ENCODE peak calls at places on chromosomes 2 and 18, in seven cellular contexts. N is colonic mucosa; Y is esophagus squamous epithelium; K is adrenal gland; P is thyroid gland; H is OCI-LY7; Z is CD8-positive, alpha-beta T cell. M is an unnamed sample. For H3K4me1, the result is how much of the 10 kb centered on the place peaks cover.

GRCh38 chr2:241729868-241730267 is 4.6 kb upstream of the D2HGDH start:
- DNase-seq in N (no peak), Y (no peak), K (no peak), P (no peak), H (no peak), Z (no peak), M (no peak)

GRCh38 chr18:10401489-10401888 is 52.9 kb upstream of the APCDD1 start:
- DNase-seq in N (no peak), Y (no peak), K (no peak), P (no peak), H (no peak), Z (no peak), M (no peak)

GRCh38 chr18:6857305-6857704 is 127.8 kb downstream of the ARHGAP28 start:
- DNase-seq in N (no peak), Y (no peak), K (no peak), P (no peak), H (no peak), Z (no peak), M (no peak)

GRCh38 chr2:183349046-183349445 is 224.8 kb downstream of the NUP35 start:
- DNase-seq in N (no peak), Y (no peak), K (no peak), P (no peak), H (peak), Z (no peak), M (no peak)

GRCh38 chr18:60966876-60967275 is 366.4 kb upstream of the CDH20 start:
- DNase-seq in N (no peak), Y (no peak), K (no peak), P (no peak), H (no peak), Z (no peak), M (no peak)

GRCh38 chr2:6184532-6185302 is 492.5 kb downstream of the SOX11 start:
- DNase-seq in N (no peak), Y (no peak), K (no peak), P (peak), H (no peak), Z (no peak), M (no peak)

GRCh38 chr2:14756981-14757657 is 124.6 kb downstream of the LRATD1 start:
- DNase-seq in N (no peak), Y (no peak), K (no peak), P (no peak), H (no peak), Z (no peak), M (no peak)

GRCh38 chr2:196239622-196240587 is 68.5 kb upstream of the STK17B start:
- DNase-seq in N (peak), Y (peak), K (peak), P (peak), H (peak), Z (peak), M (peak)

GRCh38 chr2:14700753-14701152 is 68.2 kb downstream of the LRATD1 start:
- DNase-seq in N (no peak), Y (no peak), K (no peak), P (no peak), H (no peak), Z (no peak), M (no peak)

GRCh38 chr2:220078439-220078838 is 451.0 kb downstream of the SLC4A3 start:
- DNase-seq in N (no peak), Y (no peak), K (no peak), P (peak), H (no peak), Z (no peak), M (no peak)

GRCh38 chr2:64862623-64863022 is 126.6 kb upstream of the SLC1A4 start:
- DNase-seq in N (no peak), Y (no peak), K (no peak), P (no peak), H (no peak), Z (no peak), M (no peak)

GRCh38 chr2:217331577-217332139 is 471.8 kb upstream of the TNP1 start:
- DNase-seq in N (no peak), Y (no peak), K (no peak), P (peak), H (no peak), Z (no peak), M (no peak)

GRCh38 chr2:232487385-232488096 is at the start of gene ECEL1:
- DNase-seq in N (no peak), Y (no peak), K (no peak), P (peak), H (no peak), Z (no peak), M (no peak)

GRCh38 chr2:238055841-238056240 is 5.0 kb upstream of the SCLY start:
- DNase-seq in N (no peak), Y (no peak), K (peak), P (no peak), H (no peak), Z (no peak), M (no peak)

GRCh38 chr2:168056242-168056641 is 191.2 kb downstream of the STK39 start:
- DNase-seq in N (peak), Y (no peak), K (no peak), P (no peak), H (no peak), Z (no peak), M (peak)

GRCh38 chr2:239222346-239223028 is 178.3 kb downstream of the HDAC4 start:
- DNase-seq in N (no peak), Y (no peak), K (peak), P (no peak), H (no peak), Z (no peak), M (no peak)

GRCh38 chr2:239223330-239224248 is 177.2 kb downstream of the HDAC4 start:
- DNase-seq in N (peak), Y (no peak), K (peak), P (peak), H (no peak), Z (no peak), M (peak)

GRCh38 chr2:239220976-239221375 is 179.8 kb downstream of the HDAC4 start:
- DNase-seq in N (no peak), Y (no peak), K (peak), P (no peak), H (no peak), Z (no peak), M (no peak)

GRCh38 chr2:239224249-239224605 is 176.6 kb downstream of the HDAC4 start:
- DNase-seq in N (no peak), Y (no peak), K (peak), P (no peak), H (no peak), Z (no peak), M (no peak)

DNA sequence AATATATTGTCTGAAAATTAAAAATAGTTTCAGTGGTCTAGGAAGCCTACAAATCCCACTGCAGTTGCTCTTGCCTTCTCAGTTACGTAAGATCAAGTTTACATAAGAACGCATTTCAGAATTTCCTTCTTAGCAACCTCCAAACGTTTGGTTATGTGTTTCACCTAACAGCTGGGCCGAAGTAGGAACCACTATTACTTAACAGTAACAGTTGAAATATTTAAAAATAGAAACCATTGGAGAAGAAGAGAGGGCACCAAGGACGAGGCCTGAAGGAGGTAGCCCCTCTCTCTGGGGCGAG is 177.8 kb downstream of the HDAC4 start:
- DNase-seq in N (no peak), Y (no peak), K (no peak), P (no peak), H (no peak), Z (no peak), M (no peak)
- H3K4me1 ChIP-seq in N (under half), Y (half or more), K (half or more), P (under half), H (under half), Z (half or more), M (under half)

GRCh38 chr2:55887351-55887750 is 36.2 kb downstream of the EFEMP1 start:
- DNase-seq in N (no peak), Y (no peak), K (no peak), P (no peak), H (no peak), Z (no peak), M (no peak)

GRCh38 chr2:55885129-55885943 is 38.2 kb downstream of the EFEMP1 start:
- DNase-seq in N (no peak), Y (no peak), K (no peak), P (no peak), H (no peak), Z (no peak), M (no peak)

GRCh38 chr2:55888941-55889340 is 34.6 kb downstream of the EFEMP1 start:
- DNase-seq in N (no peak), Y (no peak), K (no peak), P (no peak), H (no peak), Z (no peak), M (no peak)

GRCh38 chr2:55885944-55886281 is 37.7 kb downstream of the EFEMP1 start:
- DNase-seq in N (no peak), Y (no peak), K (no peak), P (no peak), H (no peak), Z (no peak), M (no peak)

DNA sequence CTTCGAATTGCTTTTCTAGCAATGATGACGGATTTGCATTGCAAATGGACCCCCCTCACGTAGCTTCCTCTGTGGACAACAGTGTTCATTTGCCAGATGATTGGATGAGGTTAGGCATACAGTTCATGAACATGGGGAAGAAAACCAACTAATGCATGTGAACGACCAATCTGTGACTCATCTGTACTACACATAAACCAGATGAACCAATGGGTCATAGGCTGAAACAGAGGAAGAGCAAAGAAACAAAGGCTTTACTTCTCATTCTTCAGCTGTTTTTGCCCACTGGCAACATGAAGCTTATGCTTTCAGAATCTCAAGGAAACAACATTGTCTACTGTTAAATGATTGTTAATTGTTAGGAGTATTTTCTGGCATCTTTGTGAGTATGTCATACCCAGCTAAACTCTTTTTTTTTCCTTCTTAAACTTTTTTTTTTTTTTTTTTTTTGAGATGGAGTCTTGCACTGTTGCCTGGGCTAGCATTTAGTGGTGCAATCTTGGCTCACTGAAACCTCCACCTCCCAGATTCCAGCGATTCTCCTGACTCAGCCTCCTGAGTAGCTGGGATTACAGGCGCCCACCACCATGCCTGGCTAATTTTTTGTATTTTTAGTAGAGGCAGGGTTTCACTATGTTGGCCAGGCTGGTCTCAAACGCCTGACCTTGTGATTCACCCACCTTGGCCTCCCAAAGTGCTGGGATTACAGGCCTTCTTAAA is 35.5 kb downstream of the EFEMP1 start:
- DNase-seq in N (no peak), Y (no peak), K (no peak), P (no peak), H (no peak), Z (no peak), M (no peak)
- H3K4me1 ChIP-seq in N (under half), Y (under half), K (half or more), P (under half), H (under half), Z (under half), M (under half)

GRCh38 chr2:202642567-202642966 is 7.8 kb downstream of the FAM117B start:
- DNase-seq in N (no peak), Y (no peak), K (no peak), P (no peak), H (no peak), Z (no peak), M (peak)

GRCh38 chr2:202638710-202639109 is 3.9 kb downstream of the FAM117B start:
- DNase-seq in N (no peak), Y (no peak), K (no peak), P (no peak), H (no peak), Z (no peak), M (no peak)

GRCh38 chr2:202639233-202639632 is 4.5 kb downstream of the FAM117B start:
- DNase-seq in N (no peak), Y (no peak), K (no peak), P (no peak), H (no peak), Z (no peak), M (peak)

DNA sequence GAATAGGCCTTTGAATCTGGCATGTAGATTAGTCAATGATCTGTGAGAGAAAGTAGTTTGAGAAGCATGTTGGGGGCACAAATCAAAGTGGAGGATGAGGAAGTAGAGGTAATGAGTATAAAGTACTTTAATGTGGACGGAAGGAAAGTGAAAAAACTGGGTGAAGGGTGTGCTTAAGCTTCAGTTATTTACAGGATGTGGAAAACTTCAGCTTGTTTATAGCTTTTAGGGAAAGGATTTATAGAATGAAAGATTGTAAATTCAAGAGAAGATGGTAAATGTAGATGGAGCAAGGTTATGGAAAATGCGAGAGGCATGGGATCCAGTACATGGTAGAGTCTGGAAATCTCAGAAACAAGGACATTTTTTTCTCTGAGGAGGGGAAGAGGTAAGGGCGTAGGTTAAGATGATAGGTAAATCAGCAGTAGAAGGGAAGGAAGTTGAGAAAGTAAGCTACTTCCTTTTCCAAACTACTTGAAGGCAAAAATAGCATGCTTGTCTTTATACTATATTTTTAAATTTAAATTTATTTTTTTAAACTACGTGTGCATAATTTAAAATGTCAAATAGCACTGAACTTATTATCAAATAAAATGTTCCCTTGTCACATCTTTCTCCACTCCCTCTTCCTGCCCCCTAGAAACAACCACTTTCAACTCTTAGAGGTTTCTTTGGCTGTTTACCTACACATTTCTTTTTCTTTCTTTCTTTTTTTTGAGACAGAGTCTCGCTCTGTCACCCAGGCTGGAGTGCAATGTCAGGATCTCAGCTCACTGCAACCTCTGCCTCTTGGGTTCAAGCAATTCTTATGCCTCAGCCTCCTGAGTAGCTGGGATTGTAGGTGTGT is 8.5 kb downstream of the FAM117B start:
- DNase-seq in N (no peak), Y (no peak), K (no peak), P (no peak), H (peak), Z (no peak), M (peak)
- H3K4me1 ChIP-seq in N (under half), Y (under half), K (under half), P (under half), H (under half), Z (half or more), M (under half)

DNA sequence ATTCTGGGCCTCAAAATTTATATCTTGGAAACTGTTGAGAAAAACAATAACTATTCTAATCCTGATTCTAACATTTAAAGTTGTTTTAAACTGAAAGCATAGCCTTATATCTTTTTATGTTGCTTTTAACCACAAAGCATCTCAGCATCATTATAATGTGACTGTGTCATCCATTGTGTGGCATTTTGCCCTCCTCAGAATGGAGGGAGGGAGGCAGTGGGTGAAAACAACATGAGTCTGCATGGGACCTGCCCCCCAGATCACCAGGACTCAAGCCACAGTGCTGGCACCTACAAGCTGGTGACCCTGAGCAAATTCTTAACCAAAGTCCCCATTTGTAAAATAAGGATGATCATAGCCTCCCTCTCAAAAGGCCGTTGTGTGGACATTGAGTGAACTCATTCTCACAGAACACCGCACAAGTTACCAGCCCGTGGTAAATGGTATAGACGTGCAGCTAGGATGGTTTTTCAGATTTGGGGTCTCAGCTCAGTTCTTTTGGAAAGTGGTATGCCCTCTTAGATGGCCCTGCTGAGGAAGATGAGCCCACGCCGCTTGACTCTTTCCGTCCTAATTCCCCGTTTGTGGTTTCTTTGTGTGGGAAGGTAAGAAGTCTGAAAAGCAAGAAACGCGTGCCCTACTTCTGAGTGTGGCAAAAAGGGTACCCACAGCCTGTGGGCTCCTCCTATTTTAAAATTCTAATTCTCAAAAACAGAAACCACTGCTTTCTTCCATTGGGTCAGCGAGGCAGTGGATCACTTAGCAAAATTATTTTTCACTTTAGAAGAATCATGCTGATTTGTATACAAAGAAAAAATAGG is 305.0 kb upstream of the ID2 start:
- DNase-seq in N (no peak), Y (no peak), K (no peak), P (no peak), H (no peak), Z (no peak), M (no peak)
- H3K4me1 ChIP-seq in N (under half), Y (under half), K (under half), P (under half), H (under half), Z (under half), M (under half)

GRCh38 chr2:47067788-47068407 is 87.2 kb downstream of the STPG4 start:
- DNase-seq in N (no peak), Y (no peak), K (no peak), P (no peak), H (no peak), Z (no peak), M (no peak)
- H3K4me1 ChIP-seq in N (under half), Y (half or more), K (half or more), P (under half), H (under half), Z (under half), M (under half)

GRCh38 chr2:109171444-109172334 is 42.7 kb downstream of the SH3RF3 start:
- DNase-seq in N (peak), Y (no peak), K (peak), P (peak), H (no peak), Z (no peak), M (no peak)
- H3K4me1 ChIP-seq in N (under half), Y (under half), K (half or more), P (under half), H (under half), Z (under half), M (under half)

M was measured in small intestine.